ENCODE peak calls at places on chromosomes 7 and 10, in four cellular contexts. E is K562, K is HepG2, V is HCT116. I is an unnamed sample.

GRCh38 chr7:100171087-100171681 is 2.8 kb upstream of the GAL3ST4 start:
- DNase-seq in E (peak), K (no peak), V (no peak), I (no peak)

GRCh38 chr10:31707578-31708411 is 220.8 kb downstream of the ARHGAP12 start:
- DNase-seq in K (no peak), V (no peak), E (no peak), I (no peak)

GRCh38 chr7:108144931-108145330 is 14.8 kb upstream of the LAMB4 start:
- DNase-seq in K (no peak), V (no peak), E (no peak), I (no peak)

GRCh38 chr7:152553671-152554317 is 118.0 kb upstream of the KMT2C start:
- DNase-seq in V (no peak), K (no peak), E (peak), I (peak)

GRCh38 chr10:32372000-32372875 is 25.3 kb upstream of the EPC1 start:
- DNase-seq in E (no peak), K (no peak), V (no peak), I (no peak)

GRCh38 chr10:29826221-29826620 is 191.4 kb upstream of the SVIL start:
- DNase-seq in E (no peak), K (no peak), V (no peak), I (no peak)

GRCh38 chr10:130891066-130891465 is 420.5 kb downstream of the TCERG1L start:
- DNase-seq in V (no peak), E (no peak), K (no peak), I (no peak)

GRCh38 chr7:111438369-111439289 is 123.7 kb downstream of the IMMP2L start:
- DNase-seq in E (peak), K (no peak), V (no peak), I (no peak)

GRCh38 chr7:156015237-156016020 is 203.2 kb upstream of the SHH start:
- DNase-seq in E (no peak), K (no peak), V (no peak), I (no peak)

GRCh38 chr10:23055424-23056191 is 39.8 kb upstream of the MSRB2 start:
- DNase-seq in E (peak), K (no peak), V (no peak), I (no peak)

GRCh38 chr7:127833641-127834040 is 181.6 kb downstream of the SND1 start:
- DNase-seq in V (no peak), E (no peak), K (no peak), I (no peak)

GRCh38 chr10:13769926-13770325 is 183.2 kb downstream of the PRPF18 start:
- DNase-seq in V (no peak), K (no peak), E (no peak), I (peak)

GRCh38 chr7:47888371-47889265 is 59.6 kb downstream of the PKD1L1 start:
- DNase-seq in K (no peak), E (no peak), V (no peak), I (no peak)

DNA sequence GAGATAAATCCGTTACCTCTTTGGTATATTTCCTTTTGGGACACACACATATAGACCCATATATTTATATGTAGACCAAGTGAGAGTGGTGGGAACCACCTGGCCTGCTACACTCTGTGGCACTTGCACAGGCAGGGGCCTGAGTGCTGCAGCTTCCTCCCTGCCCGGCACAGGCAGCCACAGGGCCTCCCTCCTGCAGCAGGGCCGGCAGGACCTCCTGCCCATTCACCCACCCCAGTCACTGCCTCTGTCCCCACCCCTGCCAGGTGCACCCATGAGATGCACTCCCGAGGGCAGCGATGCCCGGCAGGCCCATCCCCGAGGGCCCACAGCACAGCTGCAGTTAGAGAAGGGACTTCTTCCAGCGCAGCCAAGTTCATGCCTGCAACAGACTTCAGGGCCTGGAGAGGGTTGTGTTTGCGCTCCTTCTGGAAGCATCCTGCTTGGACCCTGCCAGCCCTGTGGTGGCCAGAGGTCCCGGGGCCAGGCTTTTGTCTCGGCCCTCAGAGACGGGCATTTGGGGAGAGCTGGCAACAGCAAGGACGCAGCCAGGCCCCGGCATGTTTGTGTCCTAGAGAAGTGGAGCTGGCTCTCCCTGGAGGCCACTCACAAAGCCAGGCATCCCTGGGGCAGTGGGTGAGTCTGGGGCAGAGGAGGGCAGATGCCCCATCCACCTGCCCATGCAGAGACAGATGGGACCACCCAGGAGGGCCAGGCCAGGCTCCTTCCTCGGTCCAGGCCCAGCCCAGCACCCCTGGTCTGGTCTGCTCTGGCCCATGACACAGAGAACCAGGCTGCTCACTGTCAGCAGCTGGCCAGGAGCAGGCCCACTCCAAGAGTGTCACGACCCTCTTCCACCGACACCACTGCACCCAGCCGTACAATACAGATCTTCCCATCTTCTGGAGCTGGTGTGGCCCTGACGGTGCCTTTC is 41.4 kb downstream of the PWWP2B start:
- DNase-seq in E (no peak), K (no peak), V (no peak), I (no peak)
- TF ChIP-seq JUND in E (no peak), K (no peak), V (no peak), I (no peak)

GRCh38 chr7:143352506-143353130 is 9.9 kb downstream of the FAM131B start:
- DNase-seq in K (no peak), V (no peak), E (no peak), I (no peak)
- TF ChIP-seq JUND in K (no peak), V (no peak), E (no peak), I (no peak)

DNA sequence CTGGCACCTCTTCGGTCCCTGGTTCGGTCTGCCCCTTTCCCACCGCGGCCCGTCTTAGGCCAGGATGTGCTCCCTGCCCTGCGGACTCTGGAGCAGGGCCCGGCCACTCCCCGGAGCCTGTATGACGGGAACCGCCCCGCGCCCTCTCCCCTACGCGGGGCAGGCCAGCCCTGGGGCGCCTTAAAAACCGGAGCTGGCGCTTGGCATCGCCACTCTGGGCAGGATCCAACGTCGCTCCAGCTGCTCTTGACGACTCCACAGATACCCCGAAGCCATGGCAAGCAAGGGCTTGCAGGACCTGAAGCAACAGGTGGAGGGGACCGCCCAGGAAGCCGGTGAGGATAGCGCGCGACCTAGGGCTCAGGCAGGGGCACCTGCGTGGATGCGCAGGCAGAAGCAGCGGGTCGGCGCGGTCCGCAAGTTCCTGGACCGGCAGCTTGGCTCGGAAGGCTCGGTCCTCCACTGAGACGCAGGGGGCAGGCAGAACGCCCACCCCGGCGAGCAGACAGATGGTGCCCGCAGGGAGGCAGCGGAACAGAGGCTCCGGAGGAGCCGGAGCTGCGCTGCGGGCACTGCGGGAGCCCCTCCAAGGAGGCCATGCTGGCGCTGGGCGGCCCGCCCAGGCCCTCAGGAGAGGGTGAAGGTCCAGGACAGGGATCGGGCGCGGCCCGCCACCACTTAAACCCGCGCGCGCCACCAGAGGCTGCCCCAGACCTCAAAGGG is at the start of gene ADIRF:
- DNase-seq in V (peak), K (no peak), E (no peak), I (peak)
- TF ChIP-seq JUND in V (no peak), K (no peak), E (no peak), I (no peak)

GRCh38 chr10:53379951-53380350 is 607.4 kb upstream of the MBL2 start:
- DNase-seq in K (no peak), V (no peak), E (no peak), I (no peak)
- TF ChIP-seq JUND in K (no peak), V (no peak), E (no peak), I (no peak)

DNA sequence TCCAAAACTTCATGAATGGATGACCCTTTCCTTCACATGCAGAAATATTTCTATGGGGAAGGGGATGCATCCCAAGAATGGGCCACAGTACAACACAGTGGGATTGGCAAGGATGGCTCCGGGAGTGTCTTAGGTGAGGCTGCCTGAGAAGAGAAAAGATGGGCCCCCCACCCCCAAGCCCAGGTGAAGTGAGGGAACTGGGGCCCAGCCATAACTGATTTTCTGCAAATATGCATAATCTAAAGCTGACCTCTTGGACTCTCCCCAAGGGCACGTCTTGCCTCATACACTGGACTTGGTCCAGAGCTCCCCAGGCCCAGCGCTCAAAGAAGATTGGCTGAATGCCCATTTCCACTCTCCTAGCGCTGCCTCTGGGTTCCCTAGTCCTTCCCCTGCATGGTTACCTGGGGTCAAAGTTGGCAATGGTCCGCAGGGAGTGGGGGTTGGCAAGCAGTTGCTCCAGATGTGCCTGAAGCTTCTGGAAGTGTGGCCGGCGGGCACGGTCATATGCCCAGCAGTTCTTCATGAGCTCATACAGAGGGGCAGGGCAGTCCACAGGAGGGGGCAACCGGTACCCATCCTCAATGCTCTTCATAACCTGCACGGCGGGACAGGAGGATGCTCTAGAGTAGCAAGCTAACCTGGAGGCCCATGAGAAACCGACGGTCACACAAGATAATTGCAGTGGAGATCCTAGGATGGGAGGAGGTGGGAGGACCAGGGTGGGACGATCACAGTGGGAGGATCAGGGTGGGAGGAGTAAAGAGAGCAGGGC is 12.3 kb downstream of the ZYX start:
- DNase-seq in K (peak), E (no peak), V (no peak), I (no peak)
- TF ChIP-seq JUND in K (no peak), E (no peak), V (no peak), I (no peak)

DNA sequence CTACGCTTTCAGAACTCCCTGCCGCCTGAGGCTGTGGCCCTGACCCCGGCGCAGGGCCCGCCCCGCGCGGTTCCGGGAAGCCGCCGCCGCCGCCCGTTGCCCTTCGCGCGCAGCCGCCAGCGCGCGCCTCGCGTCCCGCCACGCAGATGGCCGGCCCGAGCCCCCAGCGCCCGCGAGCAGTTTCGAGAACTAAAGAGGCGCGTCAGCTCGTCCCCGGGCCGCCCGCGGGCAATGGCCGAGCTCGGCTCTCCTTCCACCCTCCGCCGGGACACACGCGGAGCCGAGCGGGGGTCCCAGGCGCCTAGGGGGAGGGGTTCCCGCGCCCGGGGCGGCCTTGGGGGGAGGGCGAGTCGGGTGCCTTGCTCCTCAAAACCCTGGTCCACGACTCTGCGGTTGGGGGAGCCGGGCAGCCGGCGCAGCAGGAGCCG is 1.8 kb downstream of the HNRNPF start:
- DNase-seq in K (no peak), V (no peak), E (peak), I (peak)
- TF ChIP-seq JUND in K (no peak), V (no peak), E (no peak), I (no peak)

I was measured in T47D.